ENCODE peak calls at places on chromosomes 7 and 10, in six cellular contexts. R, E, I, H, V and M are unnamed samples.

GRCh38 chr10:29473411-29474100 is 161.2 kb downstream of the SVIL start:
- DNase-seq in I (no peak), E (no peak), R (peak), H (no peak), V (no peak), M (peak)

GRCh38 chr10:102419561-102420442 is 834 bp upstream of the FBXL15 start:
- DNase-seq in R (no peak), I (peak), V (no peak), H (peak), E (peak), M (no peak)

GRCh38 chr10:69048103-69048502 is 39.8 kb upstream of the SRGN start:
- DNase-seq in E (no peak), V (peak), I (peak), R (no peak), H (no peak), M (peak)

GRCh38 chr10:49139000-49139865 is 5.4 kb upstream of the FAM170B start:
- DNase-seq in V (peak), E (no peak), R (peak), I (peak), H (no peak), M (peak)

GRCh38 chr10:124339951-124340760 is 78.6 kb downstream of the OAT start:
- DNase-seq in V (peak), E (no peak), I (peak), H (no peak), R (peak), M (peak)

GRCh38 chr7:108190891-108191290 is 60.7 kb upstream of the LAMB4 start:
- DNase-seq in V (no peak), R (peak), E (no peak), H (no peak), I (no peak), M (no peak)

GRCh38 chr7:2353650-2354172 is 916 bp upstream of the EIF3B start:
- DNase-seq in E (peak), V (peak), R (no peak), H (peak), I (peak), M (peak)

GRCh38 chr10:62818426-62819011 is 2.4 kb upstream of the EGR2 start:
- DNase-seq in I (no peak), R (no peak), H (peak), V (no peak), E (peak), M (peak)

GRCh38 chr10:104937528-104937927 is 296.4 kb downstream of the SORCS3 start:
- DNase-seq in H (no peak), I (peak), E (peak), V (peak), R (peak), M (peak)

GRCh38 chr7:4758111-4758510 is 17.3 kb upstream of the AP5Z1 start:
- DNase-seq in V (no peak), I (no peak), E (no peak), R (no peak), H (no peak), M (no peak)

GRCh38 chr7:120949393-120949799 is 1.2 kb upstream of the ING3 start:
- DNase-seq in I (peak), H (no peak), V (no peak), R (no peak), E (no peak), M (no peak)

GRCh38 chr10:80590585-80591125 is 53.0 kb downstream of the SH2D4B start:
- DNase-seq in I (no peak), E (no peak), V (no peak), R (no peak), H (no peak), M (no peak)

GRCh38 chr7:1176891-1177373 is 16.9 kb upstream of the ZFAND2A start:
- DNase-seq in H (peak), I (peak), V (peak), R (peak), E (peak), M (peak)

GRCh38 chr7:17140421-17140820 is 158.0 kb upstream of the AHR start:
- DNase-seq in H (no peak), E (no peak), R (no peak), I (peak), V (no peak), M (no peak)

GRCh38 chr10:121598261-121599249 is at the start of gene FGFR2:
- DNase-seq in I (no peak), V (peak), E (peak), H (peak), R (peak), M (peak)

GRCh38 chr7:102943425-102944169 is 30.8 kb downstream of the LRRC17 start:
- DNase-seq in H (no peak), I (no peak), R (no peak), E (no peak), V (no peak), M (no peak)

GRCh38 chr7:15853832-15854470 is 167.5 kb upstream of the MEOX2 start:
- DNase-seq in E (no peak), H (no peak), V (no peak), I (peak), R (peak), M (no peak)

GRCh38 chr10:12631216-12631615 is 281.9 kb downstream of the CAMK1D start:
- DNase-seq in E (peak), R (peak), I (no peak), V (peak), H (no peak), M (peak)

GRCh38 chr10:8913720-8914119 is 859.2 kb downstream of the GATA3 start:
- DNase-seq in R (peak), E (no peak), I (peak), V (peak), H (no peak), M (peak)

GRCh38 chr10:80409121-80409520 is 770 bp downstream of the PRXL2A start:
- DNase-seq in I (no peak), R (no peak), H (no peak), V (no peak), E (no peak), M (no peak)

GRCh38 chr10:16845248-16845647 is 28.0 kb upstream of the RSU1 start:
- DNase-seq in H (no peak), R (peak), I (no peak), V (peak), E (no peak), M (peak)

GRCh38 chr7:44971991-44972441 is 6.8 kb downstream of the MYO1G start:
- DNase-seq in E (no peak), H (no peak), R (no peak), I (no peak), V (no peak), M (no peak)

GRCh38 chr10:92822964-92823363 is 25.4 kb upstream of the EXOC6 start:
- DNase-seq in E (no peak), I (peak), V (peak), R (peak), H (no peak), M (peak)

GRCh38 chr7:69399038-69399800 is 199.1 kb upstream of the AUTS2 start:
- DNase-seq in R (no peak), V (peak), H (no peak), E (no peak), I (no peak), M (peak)

GRCh38 chr7:29091121-29091601 is 55.2 kb downstream of the CPVL start:
- DNase-seq in I (peak), R (no peak), H (no peak), V (no peak), E (no peak), M (peak)

GRCh38 chr7:64630496-64630895 is 35.4 kb upstream of the ZNF107 start:
- DNase-seq in H (no peak), E (no peak), I (peak), V (peak), R (peak), M (peak)

GRCh38 chr7:549891-550625 is 30.4 kb upstream of the PDGFA start:
- DNase-seq in E (no peak), V (no peak), H (no peak), I (no peak), R (no peak), M (no peak)